ENCODE peak calls at places on chromosomes 2 and 18, in seven cellular contexts. Y is GM23338, N is HCT116, B is GM23248, V is PC-3, W is hepatocyte, H is PC-9. C is an unnamed sample.

GRCh38 chr2:27715318-27716165 is 51.9 kb downstream of the SLC4A1AP start:
- DNase-seq in Y (peak; percentile 76), N (no peak), B (peak; percentile 85), V (peak; percentile 29), W (peak; percentile 88), H (peak; percentile 71), C (no peak)

GRCh38 chr2:36549063-36549662 is 48.8 kb downstream of the FEZ2 start:
- DNase-seq in Y (no peak), N (no peak), B (no peak), V (peak; percentile 32), W (no peak), H (no peak), C (no peak)

GRCh38 chr18:37254256-37254880 is 311.2 kb downstream of the CELF4 start:
- DNase-seq in Y (peak; percentile 28), N (no peak), B (peak; percentile 14), V (no peak), W (peak; percentile 55), H (no peak), C (no peak)

GRCh38 chr2:12254280-12254860 is 462.4 kb upstream of the TRIB2 start:
- DNase-seq in Y (no peak), N (no peak), B (no peak), V (no peak), W (no peak), H (no peak), C (no peak)

GRCh38 chr18:63648241-63648640 is 4.2 kb upstream of the SERPINB4 start:
- DNase-seq in Y (no peak), N (no peak), B (peak; percentile 44), V (peak; percentile 7), W (no peak), H (no peak), C (no peak)

GRCh38 chr2:8378016-8378810 is 303.6 kb upstream of the ID2 start:
- DNase-seq in Y (no peak), N (no peak), B (no peak), V (no peak), W (no peak), H (no peak), C (peak; percentile 6)

GRCh38 chr2:51085679-51086078 is 53.7 kb upstream of the NRXN1 start:
- DNase-seq in Y (no peak), N (no peak), B (no peak), V (no peak), W (no peak), H (no peak), C (no peak)

GRCh38 chr2:241234962-241235361 is 46.5 kb downstream of the ANO7 start:
- DNase-seq in Y (no peak), N (no peak), B (no peak), V (no peak), W (no peak), H (no peak), C (no peak)

GRCh38 chr2:199716807-199717586 is 134.0 kb downstream of the FTCDNL1 start:
- DNase-seq in Y (no peak), N (no peak), B (peak; percentile 20), V (peak; percentile 51), W (no peak), H (peak; percentile 51), C (no peak)

GRCh38 chr18:27921904-27922541 is 254.9 kb downstream of the CDH2 start:
- DNase-seq in Y (peak; percentile 23), N (peak; percentile 32), B (peak; percentile 49), V (peak; percentile 94), W (peak; percentile 68), H (peak; percentile 77), C (no peak)

GRCh38 chr2:238929242-238930081 is 81.6 kb downstream of the TWIST2 start:
- DNase-seq in Y (no peak), N (no peak), B (peak; percentile 56), V (peak; percentile 21), W (no peak), H (no peak), C (no peak)

GRCh38 chr18:45282101-45282812 is 333.0 kb upstream of the SLC14A2 start:
- DNase-seq in Y (no peak), N (no peak), B (peak; percentile 27), V (no peak), W (no peak), H (no peak), C (no peak)

GRCh38 chr18:46497129-46497528 is 159.9 kb downstream of the LOXHD1 start:
- DNase-seq in Y (peak; percentile 78), N (no peak), B (peak; percentile 46), V (peak; percentile 35), W (peak; percentile 71), H (no peak), C (peak; percentile 3)

GRCh38 chr18:62436636-62437519 is 85.9 kb upstream of the ZCCHC2 start:
- DNase-seq in Y (no peak), N (no peak), B (peak; percentile 90), V (peak; percentile 55), W (peak; percentile 57), H (no peak), C (no peak)

GRCh38 chr18:78982186-78982585 is 2.6 kb downstream of the SALL3 start:
- DNase-seq in Y (peak; percentile 36), N (no peak), B (no peak), V (no peak), W (no peak), H (no peak), C (no peak)

GRCh38 chr18:48756511-48757226 is 194.1 kb downstream of the SMAD7 start:
- DNase-seq in Y (no peak), N (no peak), B (no peak), V (no peak), W (no peak), H (no peak), C (no peak)

GRCh38 chr18:48754559-48754958 is 196.2 kb downstream of the SMAD7 start:
- DNase-seq in Y (no peak), N (no peak), B (no peak), V (no peak), W (no peak), H (no peak), C (no peak)

GRCh38 chr18:48761582-48761981 is 189.2 kb downstream of the SMAD7 start:
- DNase-seq in Y (no peak), N (no peak), B (no peak), V (no peak), W (no peak), H (no peak), C (no peak)

GRCh38 chr18:48754993-48755473 is 195.7 kb downstream of the SMAD7 start:
- DNase-seq in Y (no peak), N (no peak), B (no peak), V (no peak), W (no peak), H (no peak), C (no peak)

GRCh38 chr18:48757906-48758305 is 192.9 kb downstream of the SMAD7 start:
- DNase-seq in Y (no peak), N (no peak), B (no peak), V (no peak), W (no peak), H (no peak), C (no peak)
- H2AFZ ChIP-seq in Y (no peak overlapping the region), N (no peak overlapping the region), B (no peak overlapping the region), V (no peak overlapping the region), W (no peak overlapping the region), H (no peak overlapping the region), C (no peak overlapping the region)

GRCh38 chr2:55419514-55420243 is at the start of gene CCDC88A:
- DNase-seq in Y (peak; percentile 97), N (peak; percentile 91), B (peak; percentile 94), V (peak; percentile 94), W (peak; percentile 95), H (peak; percentile 83), C (peak; percentile 96)

GRCh38 chr2:55419236-55419513 is 481 bp downstream of the CCDC88A start:
- DNase-seq in Y (no peak), N (no peak), B (peak; percentile 64), V (peak; percentile 33), W (no peak), H (no peak), C (no peak)

GRCh38 chr2:55421326-55421725 is 1.7 kb upstream of the CCDC88A start:
- DNase-seq in Y (no peak), N (no peak), B (no peak), V (no peak), W (no peak), H (no peak), C (no peak)

GRCh38 chr2:55420901-55421300 is 1.2 kb upstream of the CCDC88A start:
- DNase-seq in Y (no peak), N (no peak), B (peak; percentile 17), V (no peak), W (no peak), H (no peak), C (peak; percentile 57)

DNA sequence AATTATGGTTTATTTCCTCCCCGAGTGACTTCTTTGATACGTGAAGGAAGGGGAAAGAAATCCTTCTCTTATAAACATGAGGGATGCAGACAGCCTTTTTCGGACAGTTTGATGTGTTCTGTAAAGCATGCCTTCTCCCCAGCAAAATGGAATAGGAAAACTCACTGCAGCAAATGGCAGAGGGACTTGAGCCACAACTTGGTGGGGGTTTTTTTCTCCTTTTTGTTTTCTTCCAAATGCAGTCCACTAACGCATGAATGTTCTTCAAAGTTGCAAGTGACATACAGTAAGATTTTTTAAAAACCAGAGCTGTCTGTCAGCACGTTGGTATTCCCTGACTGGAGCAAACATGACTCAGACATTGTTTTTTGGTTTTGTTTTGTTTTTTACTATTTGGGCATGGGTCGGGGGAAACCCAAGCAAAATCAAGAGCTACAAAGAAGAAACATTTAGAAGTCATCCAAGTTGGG is 623 bp upstream of the CCDC88A start:
- DNase-seq in Y (no peak), N (no peak), B (peak; percentile 68), V (peak; percentile 22), W (no peak), H (peak; percentile 43), C (no peak)
- H3K4me1 ChIP-seq in Y (peaks cover 14% of the 10 kb centered on the region), N (peaks cover 21% of the 10 kb centered on the region), B (peaks cover 27% of the 10 kb centered on the region), V (peaks cover 27% of the 10 kb centered on the region), W (no peaks in the 10 kb centered on the region), H (peaks cover 25% of the 10 kb centered on the region), C (peaks cover 46% of the 10 kb centered on the region)

GRCh38 chr2:233450854-233451575 is 96.7 kb downstream of the DGKD start:
- DNase-seq in Y (no peak), N (no peak), B (no peak), V (no peak), W (no peak), H (no peak), C (no peak)
- H3K9me2 ChIP-seq in Y (no peaks in the 10 kb centered on the region), N (no peaks in the 10 kb centered on the region), B (no peaks in the 10 kb centered on the region), V (no peaks in the 10 kb centered on the region), W (no peaks in the 10 kb centered on the region), H (no peaks in the 10 kb centered on the region), C (no peaks in the 10 kb centered on the region)

DNA sequence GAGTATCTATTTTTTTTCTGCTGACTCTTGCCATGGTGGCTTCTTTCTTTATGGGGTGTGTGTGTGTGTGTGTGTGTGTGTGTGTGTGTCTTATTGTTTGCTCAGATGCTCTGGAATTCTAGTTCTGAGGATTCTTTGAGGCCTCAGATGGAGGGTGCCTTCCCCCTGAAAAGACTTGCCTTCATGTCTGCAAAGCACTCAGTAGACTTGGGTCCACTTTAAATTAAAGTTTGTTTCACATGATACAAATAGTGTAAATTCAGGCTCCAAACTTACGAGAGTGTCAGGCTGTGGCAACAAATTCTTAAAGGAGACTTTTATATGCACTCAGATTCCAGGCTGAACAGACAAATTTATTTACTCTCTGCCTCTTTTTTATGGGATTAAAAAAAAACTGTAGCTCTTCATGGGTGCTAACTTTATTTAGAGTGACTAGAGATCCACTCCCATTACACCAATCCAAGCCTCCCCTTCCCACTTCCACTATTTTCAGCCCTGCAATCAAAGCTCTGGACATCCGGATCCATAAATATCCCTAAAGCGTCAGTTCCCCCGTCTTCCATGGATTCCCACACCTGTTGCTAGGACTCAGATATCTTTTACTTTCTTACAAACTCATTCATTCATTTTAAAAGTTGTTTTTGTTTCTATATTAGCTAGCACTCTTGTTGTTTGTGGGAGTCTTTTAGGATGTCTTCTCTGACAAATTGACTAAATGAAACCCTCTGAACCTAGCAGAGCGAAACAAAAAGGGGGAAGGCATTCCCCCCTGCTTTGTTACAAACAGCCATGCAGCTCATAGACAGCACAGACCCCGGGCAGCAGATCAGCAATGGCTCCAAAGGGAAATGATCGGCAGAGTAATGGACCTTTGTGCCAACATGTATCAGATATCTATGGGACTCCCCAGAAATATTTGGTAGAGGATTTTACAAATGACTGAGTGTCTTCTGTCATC is 8.8 kb upstream of the NBAS start:
- DNase-seq in Y (no peak), N (no peak), B (no peak), V (no peak), W (no peak), H (no peak), C (no peak)
- H2AFZ ChIP-seq in Y (no peak overlapping the region), N (no peak overlapping the region), B (peak overlapping the region; percentile 41), V (no peak overlapping the region), W (no peak overlapping the region), H (no peak overlapping the region), C (no peak overlapping the region)